ENCODE peak calls at places on chromosomes 2 and 18, in eight cellular contexts. Y, A, H, C, N, E, B and T are unnamed samples. For H3K4me1, the result is how much of the 10 kb centered on the place peaks cover.

GRCh38 chr18:44742741-44743311 is 62.1 kb downstream of the SETBP1 start:
- DNase-seq in Y (no peak), A (peak), H (no peak), C (no peak), N (peak), E (peak), B (peak), T (peak)

GRCh38 chr2:109129356-109129920 is 433 bp downstream of the SH3RF3 start:
- DNase-seq in Y (peak), A (peak), H (peak), C (no peak), N (no peak), E (peak), B (peak), T (no peak)

GRCh38 chr2:10414000-10414451 is 34.1 kb downstream of the ODC1 start:
- DNase-seq in Y (no peak), A (peak), H (no peak), C (no peak), N (peak), E (peak), B (no peak), T (no peak)

GRCh38 chr2:109201465-109202420 is 72.7 kb downstream of the SH3RF3 start:
- DNase-seq in Y (no peak), A (no peak), H (peak), C (peak), N (no peak), E (no peak), B (no peak), T (no peak)

GRCh38 chr2:217035967-217036366 is 176.1 kb upstream of the TNP1 start:
- DNase-seq in Y (no peak), A (peak), H (no peak), C (no peak), N (no peak), E (no peak), B (no peak), T (peak)

GRCh38 chr18:79379931-79380815 is 15.6 kb upstream of the NFATC1 start:
- DNase-seq in Y (no peak), A (no peak), H (peak), C (no peak), N (no peak), E (no peak), B (no peak), T (no peak)

GRCh38 chr2:219296631-219297391 is 12.4 kb downstream of the PTPRN start:
- DNase-seq in Y (no peak), A (no peak), H (no peak), C (no peak), N (no peak), E (no peak), B (no peak), T (no peak)

GRCh38 chr2:121071058-121071504 is 213.9 kb downstream of the TFCP2L1 start:
- DNase-seq in Y (no peak), A (peak), H (peak), C (peak), N (peak), E (peak), B (peak), T (peak)

GRCh38 chr18:42561521-42561920 is 554.0 kb downstream of the RIT2 start:
- DNase-seq in Y (no peak), A (no peak), H (no peak), C (no peak), N (no peak), E (no peak), B (no peak), T (no peak)

GRCh38 chr2:200077210-200077650 is 121.8 kb downstream of the MAIP1 start:
- DNase-seq in Y (no peak), A (peak), H (no peak), C (no peak), N (peak), E (no peak), B (no peak), T (no peak)

GRCh38 chr2:133705287-133705686 is 137.0 kb upstream of the NCKAP5 start:
- DNase-seq in Y (no peak), A (no peak), H (no peak), C (no peak), N (no peak), E (no peak), B (no peak), T (no peak)

GRCh38 chr2:65113229-65113628 is 16.7 kb downstream of the RAB1A start:
- DNase-seq in Y (no peak), A (no peak), H (no peak), C (no peak), N (no peak), E (no peak), B (no peak), T (no peak)

GRCh38 chr18:55302337-55302833 is 285.6 kb downstream of the TCF4 start:
- DNase-seq in Y (no peak), A (peak), H (peak), C (no peak), N (peak), E (no peak), B (no peak), T (no peak)

GRCh38 chr2:239762742-239763269 is 262.3 kb downstream of the NDUFA10 start:
- DNase-seq in Y (no peak), A (peak), H (no peak), C (peak), N (no peak), E (no peak), B (peak), T (no peak)

GRCh38 chr2:26691881-26692813 is at the start of gene KCNK3:
- DNase-seq in Y (peak), A (peak), H (peak), C (peak), N (peak), E (peak), B (no peak), T (peak)

GRCh38 chr2:38202713-38203454 is 126.9 kb upstream of the CYP1B1 start:
- DNase-seq in Y (no peak), A (no peak), H (peak), C (no peak), N (peak), E (no peak), B (no peak), T (no peak)

GRCh38 chr2:114219501-114219900 is 222.9 kb upstream of the DPP10 start:
- DNase-seq in Y (no peak), A (no peak), H (no peak), C (no peak), N (no peak), E (no peak), B (no peak), T (no peak)

GRCh38 chr2:240393831-240394410 is 41.5 kb upstream of the GPC1 start:
- DNase-seq in Y (no peak), A (peak), H (peak), C (no peak), N (peak), E (no peak), B (peak), T (no peak)

GRCh38 chr2:207395535-207396251 is 134.1 kb upstream of the CREB1 start:
- DNase-seq in Y (no peak), A (no peak), H (no peak), C (no peak), N (peak), E (no peak), B (no peak), T (no peak)

GRCh38 chr2:160407393-160408204 is 86.0 kb downstream of the RBMS1 start:
- DNase-seq in Y (peak), A (peak), H (peak), C (peak), N (peak), E (peak), B (no peak), T (peak)

GRCh38 chr2:17538844-17539554 is 1.5 kb upstream of the VSNL1 start:
- DNase-seq in Y (no peak), A (peak), H (peak), C (peak), N (peak), E (peak), B (no peak), T (peak)

GRCh38 chr18:13630869-13631268 is 95.5 kb downstream of the FAM210A start:
- DNase-seq in Y (no peak), A (no peak), H (no peak), C (no peak), N (no peak), E (no peak), B (no peak), T (no peak)

GRCh38 chr2:168633200-168633599 is 169.2 kb upstream of the NOSTRIN start:
- DNase-seq in Y (no peak), A (no peak), H (no peak), C (no peak), N (peak), E (no peak), B (no peak), T (peak)

GRCh38 chr18:59907660-59908059 is 7.9 kb downstream of the PMAIP1 start:
- DNase-seq in Y (no peak), A (no peak), H (no peak), C (no peak), N (peak), E (no peak), B (no peak), T (no peak)

GRCh38 chr18:59907172-59907571 is 7.4 kb downstream of the PMAIP1 start:
- DNase-seq in Y (no peak), A (peak), H (no peak), C (no peak), N (no peak), E (no peak), B (no peak), T (no peak)

GRCh38 chr18:59910967-59911366 is 11.2 kb downstream of the PMAIP1 start:
- DNase-seq in Y (no peak), A (peak), H (no peak), C (no peak), N (peak), E (no peak), B (no peak), T (no peak)

GRCh38 chr18:59909289-59910036 is 9.7 kb downstream of the PMAIP1 start:
- DNase-seq in Y (no peak), A (no peak), H (no peak), C (no peak), N (peak), E (no peak), B (no peak), T (no peak)

GRCh38 chr18:59908790-59909189 is 9.0 kb downstream of the PMAIP1 start:
- DNase-seq in Y (no peak), A (no peak), H (no peak), C (no peak), N (peak), E (no peak), B (no peak), T (no peak)
- H3K4me1 ChIP-seq in Y (under half), A (under half), H (under half), C (under half), N (under half), E (under half), B (under half), T (under half)

DNA sequence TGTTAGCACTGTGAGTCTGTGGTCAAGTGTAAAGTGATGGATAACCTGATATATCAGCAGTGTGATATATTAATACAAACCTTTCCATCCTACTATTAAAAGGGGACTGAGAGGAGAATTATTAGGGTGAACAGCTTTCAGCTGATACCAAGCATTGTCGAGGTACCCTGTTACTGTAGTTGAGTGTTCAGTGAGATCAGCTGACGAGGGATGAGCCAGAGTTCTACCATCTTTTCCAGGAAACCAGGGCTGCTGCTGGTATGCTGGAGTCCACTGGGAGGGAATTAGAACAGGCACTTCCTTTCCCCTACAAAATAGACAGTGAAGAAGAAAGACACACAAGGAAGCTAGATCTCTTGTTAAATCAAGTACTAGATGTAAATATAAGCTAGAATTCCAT is 408 bp downstream of the IL18RAP start:
- DNase-seq in Y (no peak), A (no peak), H (no peak), C (no peak), N (no peak), E (no peak), B (no peak), T (no peak)
- H3K4me1 ChIP-seq in Y (under half), A (under half), H (under half), C (under half), N (under half), E (under half), B (under half), T (under half)

DNA sequence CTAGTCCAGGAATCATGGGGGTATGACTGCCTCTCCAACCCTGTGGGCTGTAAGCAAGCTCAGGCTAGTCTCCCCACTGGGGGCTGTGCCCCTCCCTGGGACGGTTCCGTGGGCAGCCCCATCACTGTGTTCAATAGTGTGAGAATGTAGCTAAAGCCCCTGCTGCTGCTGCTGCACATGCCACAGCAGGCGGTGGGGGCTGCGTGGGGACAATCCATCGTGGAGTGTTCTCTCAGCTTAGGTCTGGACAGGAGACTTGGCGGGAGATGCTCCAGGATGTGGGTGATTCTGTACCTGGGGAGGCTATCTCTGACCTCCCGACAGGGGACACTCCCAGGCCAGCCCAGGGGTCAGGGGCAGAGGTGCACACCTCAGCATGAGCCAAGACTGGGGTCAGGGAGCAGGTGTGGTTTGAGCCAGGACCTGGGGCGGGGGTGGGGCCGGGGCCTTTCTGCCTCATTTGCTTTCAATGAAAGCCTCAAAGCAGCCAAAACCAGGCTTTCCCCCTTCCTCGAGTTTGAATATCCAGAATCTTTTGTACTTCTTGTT is 10.2 kb downstream of the PKDCC start:
- DNase-seq in Y (no peak), A (no peak), H (no peak), C (no peak), N (no peak), E (no peak), B (no peak), T (no peak)
- H3K4me1 ChIP-seq in Y (under half), A (under half), H (under half), C (half or more), N (under half), E (under half), B (half or more), T (under half)

GRCh38 chr2:241615041-241615440 is 21.9 kb downstream of the THAP4 start:
- DNase-seq in Y (no peak), A (no peak), H (no peak), C (no peak), N (no peak), E (no peak), B (no peak), T (no peak)

GRCh38 chr2:241617431-241618154 is 19.4 kb downstream of the THAP4 start:
- DNase-seq in Y (peak), A (no peak), H (peak), C (no peak), N (no peak), E (no peak), B (no peak), T (no peak)

GRCh38 chr2:241615522-241616052 is 21.4 kb downstream of the THAP4 start:
- DNase-seq in Y (no peak), A (no peak), H (no peak), C (no peak), N (no peak), E (no peak), B (no peak), T (no peak)

GRCh38 chr2:241618296-241618805 is 18.6 kb downstream of the THAP4 start:
- DNase-seq in Y (no peak), A (no peak), H (no peak), C (no peak), N (no peak), E (no peak), B (no peak), T (no peak)

DNA sequence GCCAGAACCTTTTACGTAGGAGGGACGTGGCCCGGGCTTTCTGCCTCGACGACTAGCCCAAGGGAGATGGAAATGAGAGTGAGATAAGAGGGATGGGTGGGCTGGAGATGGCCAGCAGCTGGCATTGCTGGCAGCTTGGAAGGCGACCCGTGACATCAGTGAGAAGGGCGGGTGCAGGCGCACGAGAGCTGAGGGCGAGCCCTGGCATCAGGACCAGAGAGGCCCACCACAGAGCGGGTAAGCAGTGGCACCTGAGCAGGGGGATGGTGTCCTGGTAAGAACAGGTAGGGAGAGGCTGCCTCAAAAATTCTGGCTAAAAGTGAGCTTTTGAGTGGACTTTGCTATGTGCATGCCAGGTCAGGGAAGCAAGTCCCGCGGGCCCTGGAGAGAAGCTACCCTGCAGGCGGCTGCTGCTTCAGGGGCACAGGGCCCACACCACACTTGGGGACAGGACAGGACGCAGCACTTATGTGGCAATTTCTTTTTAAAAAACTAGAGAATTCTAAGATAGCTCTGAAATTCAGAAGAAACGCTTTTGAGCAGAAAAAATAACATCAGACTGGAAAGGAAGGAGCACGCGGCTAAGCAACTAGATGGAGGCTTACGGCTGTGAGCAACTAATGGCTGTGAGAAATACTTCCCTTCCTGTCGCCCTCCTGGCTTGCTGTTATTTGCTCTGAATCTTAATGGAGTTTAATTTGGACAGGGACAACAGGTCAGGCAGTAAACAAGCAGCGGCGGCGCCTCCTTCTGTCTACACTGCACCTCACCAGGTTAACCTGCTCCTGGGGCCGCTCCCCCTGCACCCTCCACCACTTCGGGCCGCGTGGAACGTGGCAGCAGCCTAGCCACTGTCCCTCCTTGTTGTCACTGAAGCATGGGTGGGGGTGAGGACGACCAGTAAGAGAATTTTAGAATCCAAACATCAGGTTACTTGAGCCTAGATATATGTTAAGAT is 20.5 kb downstream of the THAP4 start:
- DNase-seq in Y (no peak), A (no peak), H (peak), C (no peak), N (no peak), E (no peak), B (no peak), T (no peak)
- H3K4me1 ChIP-seq in Y (under half), A (under half), H (under half), C (under half), N (under half), E (under half), B (under half), T (under half)